ENCODE peak calls at places on chromosomes 12 and 14, in eight cellular contexts. K, C, P, N, D, Z, F and X are unnamed samples.

GRCh38 chr12:122215789-122216188 is 10.1 kb downstream of the DIABLO start:
- DNase-seq in K (no peak), C (no peak), P (no peak), N (no peak), D (no peak), Z (no peak), F (no peak), X (no peak)

GRCh38 chr14:61452452-61452851 is 131.1 kb downstream of the PRKCH start:
- DNase-seq in K (no peak), C (no peak), P (no peak), N (no peak), D (no peak), Z (no peak), F (no peak), X (no peak)

GRCh38 chr14:104392001-104392395 is 187.6 kb upstream of the C14orf180 start:
- DNase-seq in K (no peak), C (no peak), P (no peak), N (no peak), D (no peak), Z (no peak), F (peak), X (no peak)

GRCh38 chr14:22836301-22837058 is at the start of gene MMP14:
- DNase-seq in K (no peak), C (peak), P (no peak), N (peak), D (no peak), Z (no peak), F (no peak), X (peak)

GRCh38 chr14:45015133-45015532 is 53.1 kb downstream of the TOGARAM1 start:
- DNase-seq in K (no peak), C (no peak), P (no peak), N (no peak), D (no peak), Z (no peak), F (no peak), X (no peak)

GRCh38 chr12:109875572-109876131 is 4.7 kb downstream of the GLTP start:
- DNase-seq in K (no peak), C (no peak), P (no peak), N (peak), D (no peak), Z (no peak), F (peak), X (no peak)

GRCh38 chr12:57456145-57456700 is 1.1 kb downstream of the INHBE start:
- DNase-seq in K (no peak), C (no peak), P (no peak), N (peak), D (no peak), Z (no peak), F (peak), X (no peak)

GRCh38 chr12:113174461-113175384 is 10.6 kb downstream of the DDX54 start:
- DNase-seq in K (peak), C (peak), P (no peak), N (peak), D (peak), Z (peak), F (peak), X (peak)

GRCh38 chr12:2555487-2556082 is 239.2 kb upstream of the FKBP4 start:
- DNase-seq in K (no peak), C (no peak), P (no peak), N (no peak), D (no peak), Z (no peak), F (no peak), X (no peak)

GRCh38 chr12:53174881-53175491 is 5.5 kb upstream of the ZNF740 start:
- DNase-seq in K (no peak), C (no peak), P (no peak), N (peak), D (no peak), Z (peak), F (no peak), X (no peak)

GRCh38 chr12:27340971-27341370 is 8.3 kb downstream of the BMAL2 start:
- DNase-seq in K (no peak), C (no peak), P (no peak), N (no peak), D (no peak), Z (no peak), F (no peak), X (no peak)

GRCh38 chr14:104926619-104927431 is 2.1 kb downstream of the PLD4 start:
- DNase-seq in K (no peak), C (no peak), P (no peak), N (no peak), D (no peak), Z (no peak), F (peak), X (no peak)

GRCh38 chr12:39824505-39825198 is 205.0 kb upstream of the ABCD2 start:
- DNase-seq in K (no peak), C (no peak), P (peak), N (no peak), D (no peak), Z (no peak), F (no peak), X (no peak)

GRCh38 chr14:101364503-101365328 is 196.6 kb upstream of the DIO3 start:
- DNase-seq in K (no peak), C (peak), P (no peak), N (peak), D (no peak), Z (no peak), F (peak), X (peak)

GRCh38 chr12:104457746-104458644 is 1.2 kb downstream of the CHST11 start:
- DNase-seq in K (peak), C (peak), P (no peak), N (peak), D (no peak), Z (peak), F (peak), X (peak)

GRCh38 chr14:63438065-63438757 is 105.0 kb downstream of the PPP2R5E start:
- DNase-seq in K (no peak), C (peak), P (no peak), N (peak), D (no peak), Z (no peak), F (no peak), X (peak)

GRCh38 chr12:1933342-1933992 is 15.0 kb upstream of the CACNA2D4 start:
- DNase-seq in K (no peak), C (peak), P (no peak), N (no peak), D (no peak), Z (no peak), F (peak), X (no peak)

GRCh38 chr14:50542941-50543418 is 10.6 kb upstream of the MAP4K5 start:
- DNase-seq in K (no peak), C (peak), P (peak), N (peak), D (no peak), Z (peak), F (peak), X (no peak)

GRCh38 chr12:47080725-47081502 is 1.2 kb upstream of the AMIGO2 start:
- DNase-seq in K (peak), C (peak), P (no peak), N (no peak), D (no peak), Z (peak), F (peak), X (peak)

GRCh38 chr14:52703225-52703624 is 3.8 kb upstream of the PSMC6 start:
- DNase-seq in K (peak), C (no peak), P (no peak), N (no peak), D (no peak), Z (no peak), F (no peak), X (no peak)

GRCh38 chr14:55913324-55914035 is 204.7 kb upstream of the PELI2 start:
- DNase-seq in K (no peak), C (no peak), P (no peak), N (no peak), D (no peak), Z (no peak), F (no peak), X (no peak)

GRCh38 chr12:110794623-110795280 is 52.0 kb upstream of the CCDC63 start:
- DNase-seq in K (no peak), C (peak), P (no peak), N (no peak), D (no peak), Z (no peak), F (no peak), X (peak)

GRCh38 chr14:90681889-90682429 is 134.3 kb downstream of the TTC7B start:
- DNase-seq in K (no peak), C (no peak), P (no peak), N (peak), D (no peak), Z (no peak), F (no peak), X (no peak)

GRCh38 chr12:29533815-29534489 is 36.5 kb upstream of the OVCH1 start:
- DNase-seq in K (no peak), C (no peak), P (no peak), N (no peak), D (no peak), Z (no peak), F (no peak), X (no peak)

GRCh38 chr14:77204907-77205306 is 23.3 kb downstream of the TMEM63C start:
- DNase-seq in K (no peak), C (no peak), P (no peak), N (no peak), D (no peak), Z (no peak), F (no peak), X (no peak)

GRCh38 chr12:28132398-28132797 is 57.9 kb upstream of the CCDC91 start:
- DNase-seq in K (no peak), C (no peak), P (no peak), N (no peak), D (no peak), Z (no peak), F (no peak), X (no peak)

GRCh38 chr12:1796515-1797010 is 23.8 kb upstream of the LRTM2 start:
- DNase-seq in K (no peak), C (no peak), P (no peak), N (no peak), D (no peak), Z (peak), F (peak), X (no peak)